ENCODE peak calls at places on chromosomes 16 and 17, in ten cellular contexts. S, B, Q, U, T, P, H, Y, Z and O are unnamed samples.

GRCh38 chr17:79925242-79925957 is 86.2 kb upstream of the CBX4 start:
- DNase-seq in Z (peak; percentile 90), Y (no peak), U (peak; percentile 58), S (peak; percentile 54), P (peak; percentile 63), B (no peak), H (peak; percentile 87), T (peak; percentile 34), Q (no peak), O (no peak)

GRCh38 chr17:75927286-75927922 is 13.4 kb downstream of the FBF1 start:
- DNase-seq in Z (no peak), Q (no peak), T (peak; percentile 10), B (no peak), P (peak; percentile 25), Y (no peak), H (no peak), S (peak; percentile 15), U (no peak), O (no peak)

GRCh38 chr17:20156196-20157077 is 147.3 kb downstream of the SPECC1 start:
- DNase-seq in Z (peak; percentile 61), T (peak; percentile 84), H (peak; percentile 79), U (peak; percentile 28), B (no peak), P (peak; percentile 51), Q (no peak), Y (no peak), S (peak; percentile 31), O (no peak)

GRCh38 chr16:67115649-67116048 is 5.9 kb downstream of the PHAF1 start:
- DNase-seq in Q (no peak), P (peak; percentile 44), U (no peak), T (peak; percentile 71), S (peak; percentile 67), Y (no peak), B (peak; percentile 62), Z (no peak), H (no peak), O (no peak)

GRCh38 chr16:88600539-88600896 is 30.3 kb downstream of the ZC3H18 start:
- DNase-seq in Z (no peak), Y (no peak), Q (no peak), T (no peak), U (no peak), S (no peak), P (no peak), B (no peak), H (no peak), O (no peak)

GRCh38 chr16:20898938-20899502 is 1.1 kb downstream of the DCUN1D3 start:
- DNase-seq in S (peak; percentile 55), T (no peak), H (no peak), P (peak; percentile 78), Y (no peak), Z (no peak), Q (no peak), B (no peak), U (no peak), O (no peak)

GRCh38 chr17:9230346-9230745 is 209.0 kb downstream of the NTN1 start:
- DNase-seq in Z (no peak), U (no peak), P (no peak), Y (no peak), B (no peak), T (no peak), S (peak; percentile 52), Q (no peak), H (no peak), O (no peak)

GRCh38 chr17:33688771-33689170 is 395.7 kb upstream of the ASIC2 start:
- DNase-seq in T (no peak), Z (no peak), U (no peak), P (no peak), Y (no peak), H (no peak), S (no peak), B (no peak), Q (no peak), O (no peak)

DNA sequence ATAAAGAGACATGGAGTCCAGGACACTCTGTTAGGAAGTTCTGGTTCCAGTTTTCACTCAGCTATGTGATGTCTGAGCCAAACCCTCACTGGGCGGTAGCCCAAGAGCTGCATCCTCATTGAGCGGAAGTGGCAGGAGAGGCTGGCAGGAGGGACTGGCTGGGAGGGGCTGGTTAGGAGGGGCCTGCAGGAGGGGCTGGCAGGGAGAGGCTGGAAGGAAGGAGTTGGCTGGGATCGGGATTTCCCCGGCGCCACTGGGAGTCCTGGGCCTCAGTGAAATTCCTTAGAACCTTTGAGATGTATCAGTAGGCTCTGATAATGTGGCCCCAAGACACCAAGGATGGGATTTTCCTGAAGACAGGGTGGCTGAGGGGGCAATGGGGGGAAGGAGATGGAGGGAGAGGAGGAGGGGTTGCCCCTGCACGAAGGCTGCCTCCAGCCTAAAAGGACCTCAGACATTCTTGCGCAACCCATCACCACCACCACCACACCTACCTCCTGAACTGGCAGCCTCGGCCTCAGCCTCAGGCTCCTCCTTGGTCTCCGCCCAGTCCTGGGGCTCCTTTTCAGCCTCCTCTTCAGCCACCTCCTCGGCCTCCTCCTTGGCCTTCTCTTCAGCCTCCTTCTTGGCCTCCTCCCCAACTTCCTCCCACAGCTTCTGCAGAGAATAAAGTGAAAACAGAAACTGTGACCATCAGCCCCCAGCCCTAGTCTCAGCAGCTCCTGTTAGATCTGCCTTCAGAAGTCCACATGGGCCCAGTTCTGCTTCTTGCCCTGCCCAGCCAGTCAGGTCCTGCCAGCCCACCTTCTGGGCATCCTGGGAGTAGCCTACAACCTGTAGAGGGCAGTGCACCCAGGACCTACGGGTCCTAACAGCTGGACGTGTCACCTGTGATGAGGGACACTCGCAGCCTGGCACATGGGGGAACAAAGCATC is 31.7 kb downstream of the CNGB1 start:
- DNase-seq in S (peak; percentile 65), Q (no peak), H (no peak), P (peak; percentile 91), Z (no peak), Y (no peak), T (peak; percentile 82), B (no peak), U (peak; percentile 78), O (no peak)
- H3K27ac ChIP-seq in S (no peak overlapping the region), Q (no peak overlapping the region), H (no peak overlapping the region), P (no peak overlapping the region), Z (no peak overlapping the region), Y (no peak overlapping the region), T (peak overlapping the region; percentile 94), B (no peak overlapping the region), U (peak overlapping the region; percentile 69), O (no peak overlapping the region)

DNA sequence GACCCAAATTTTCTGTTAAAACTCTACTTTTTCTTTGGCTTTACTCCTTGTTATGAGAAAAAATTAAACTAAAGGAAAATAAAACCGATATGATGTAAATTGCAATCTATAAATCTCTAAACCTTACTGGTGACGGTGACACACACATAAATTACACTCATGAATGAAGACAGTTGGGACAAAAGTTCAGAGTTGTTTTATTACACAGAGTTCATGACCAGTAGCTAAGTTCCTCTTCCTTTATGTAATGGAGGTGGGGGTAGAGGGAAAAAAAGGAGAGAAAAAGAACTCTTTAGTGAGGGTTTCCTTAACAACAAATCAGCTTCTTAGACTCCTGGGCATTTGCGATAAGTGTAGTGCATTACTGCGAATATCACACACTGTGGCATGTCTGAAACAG is 220.7 kb downstream of the KCNJ2 start:
- DNase-seq in S (peak; percentile 32), B (no peak), Q (no peak), U (no peak), P (no peak), T (no peak), Y (no peak), H (no peak), Z (no peak), O (no peak)
- TF ChIP-seq CTCF in S (no peak), B (no peak), Q (no peak), U (no peak), P (no peak), T (no peak), Y (no peak), H (no peak), Z (no peak), O (no peak)

GRCh38 chr17:28747801-28748750 is 4.3 kb downstream of the TRAF4 start:
- DNase-seq in Y (no peak), Q (no peak), U (no peak), T (no peak), B (no peak), S (no peak), H (no peak), Z (no peak), P (no peak), O (no peak)

GRCh38 chr17:28746611-28747045 is 2.8 kb downstream of the TRAF4 start:
- DNase-seq in Z (peak; percentile 86), U (no peak), B (no peak), T (no peak), Q (peak; percentile 72), P (no peak), Y (no peak), S (no peak), H (peak; percentile 91), O (no peak)

GRCh38 chr17:28745777-28746473 is 2.1 kb downstream of the TRAF4 start:
- DNase-seq in U (no peak), P (no peak), Y (no peak), S (no peak), H (peak; percentile 81), T (peak; percentile 83), B (no peak), Z (peak; percentile 80), Q (peak; percentile 62), O (no peak)

GRCh38 chr17:28748852-28749515 is 5.2 kb downstream of the TRAF4 start:
- DNase-seq in Y (no peak), T (no peak), Q (no peak), H (no peak), U (no peak), P (no peak), B (no peak), S (no peak), Z (peak; percentile 66), O (no peak)

DNA sequence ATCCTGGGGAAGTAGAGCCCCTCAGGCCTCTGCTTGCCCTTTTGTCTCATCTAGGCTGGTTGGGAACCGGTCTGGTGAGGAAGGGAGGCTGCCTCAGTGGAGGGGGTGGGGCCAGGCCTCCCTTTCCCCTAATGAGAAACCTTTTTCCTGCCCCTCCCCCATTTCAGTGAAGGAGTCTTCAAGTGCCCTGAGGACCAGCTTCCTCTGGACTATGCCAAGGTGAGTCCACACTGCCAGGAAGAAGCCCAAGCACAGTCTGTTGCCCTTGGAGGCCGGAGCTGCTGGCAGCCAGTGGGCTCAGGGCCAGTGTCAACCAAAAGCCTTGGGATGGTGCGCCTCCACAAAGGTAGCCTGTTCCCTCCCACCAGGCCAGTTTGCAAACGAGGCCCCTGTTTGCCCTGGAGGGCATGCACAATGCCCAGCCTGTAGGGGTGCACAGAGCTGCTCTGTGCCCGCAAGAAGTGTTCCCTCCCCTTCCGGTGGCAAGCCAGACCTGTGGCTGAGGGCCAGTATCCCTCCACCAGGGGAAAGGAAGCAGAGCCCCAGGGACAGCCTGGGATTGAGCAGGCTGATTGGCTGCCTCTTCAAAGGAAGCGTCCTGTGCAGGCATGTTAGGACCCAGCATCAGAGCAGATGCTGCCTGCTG is 3.4 kb downstream of the TRAF4 start:
- DNase-seq in B (no peak), S (no peak), U (no peak), P (no peak), Z (peak; percentile 85), Q (no peak), Y (no peak), H (no peak), T (no peak), O (no peak)
- H3K27ac ChIP-seq in B (peak overlapping the region; percentile 99), S (no peak overlapping the region), U (peak overlapping the region; percentile 86), P (peak overlapping the region; percentile 99), Z (peak overlapping the region; percentile 94), Q (peak overlapping the region; percentile 98), Y (peak overlapping the region; percentile 86), H (peak overlapping the region; percentile 99), T (peak overlapping the region; percentile 100), O (peak overlapping the region; percentile 95)

DNA sequence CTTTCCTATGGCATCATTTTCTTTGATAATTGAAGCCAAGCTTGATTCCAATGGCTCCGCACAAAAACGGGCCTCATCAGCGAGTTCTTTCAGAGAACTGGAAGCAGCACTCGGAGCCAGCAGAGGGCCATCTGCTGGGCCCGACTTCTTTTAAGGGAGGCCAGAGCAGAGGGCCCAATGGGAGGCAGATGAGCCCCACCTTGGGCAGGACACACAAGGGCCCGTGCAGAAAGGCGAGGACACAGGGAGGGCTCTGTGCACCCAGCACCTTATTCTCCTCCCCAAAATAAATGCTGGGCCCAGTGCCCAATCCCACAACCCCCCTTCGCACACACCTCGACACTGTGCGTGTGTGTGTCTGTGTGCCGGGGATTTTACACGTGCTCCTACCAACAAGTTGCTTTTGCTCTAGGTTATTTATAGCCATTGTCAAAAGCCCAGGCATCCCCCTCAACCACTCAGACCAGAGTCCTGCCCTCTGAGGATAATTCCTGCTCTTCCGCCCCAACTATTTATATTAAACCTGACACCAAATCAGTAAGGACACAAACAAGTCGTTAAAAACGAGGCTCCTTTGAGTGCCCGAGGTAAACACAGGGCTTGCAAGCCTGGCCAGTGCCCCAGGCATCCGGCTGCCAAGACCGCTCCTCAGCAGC is 6.8 kb downstream of the AXIN2 start:
- DNase-seq in S (peak; percentile 50), U (peak; percentile 51), H (no peak), T (no peak), Y (no peak), Z (no peak), Q (no peak), P (no peak), B (no peak), O (no peak)
- TF ChIP-seq CTCF in S (peak; percentile 34), U (no peak), H (no peak), T (no peak), Y (no peak), Z (no peak), Q (peak; percentile 12), P (peak; percentile 23), B (no peak), O (no peak)